ENCODE peak calls at places on chromosomes 1 and 21, in six cellular contexts. I is AG09309, V is adrenal gland, S is astrocyte, G is cardiac muscle cell, D is colonic mucosa. Z is an unnamed sample.

GRCh38 chr1:150268342-150268705 is 492 bp downstream of the APH1A start:
- DNase-seq in D (peak; percentile 54), V (peak; percentile 81), S (no peak), G (peak; percentile 25), I (no peak), Z (peak; percentile 44)

GRCh38 chr1:42198251-42198650 is 33.7 kb upstream of the GUCA2A start:
- DNase-seq in G (no peak), I (no peak), D (no peak), V (no peak), S (no peak), Z (no peak)

GRCh38 chr1:220335668-220336067 is 63.4 kb upstream of the RAB3GAP2 start:
- DNase-seq in S (peak; percentile 39), I (no peak), V (no peak), D (no peak), G (no peak), Z (no peak)

GRCh38 chr1:156923565-156924477 is 3.4 kb downstream of the LRRC71 start:
- DNase-seq in D (no peak), V (no peak), G (no peak), S (no peak), I (no peak), Z (no peak)

GRCh38 chr1:236514703-236515442 is 8.9 kb upstream of the LGALS8 start:
- DNase-seq in G (no peak), I (no peak), V (no peak), D (no peak), S (no peak), Z (no peak)

GRCh38 chr1:56806804-56807203 is 12.4 kb downstream of the FYB2 start:
- DNase-seq in I (peak; percentile 60), V (no peak), D (peak; percentile 24), G (no peak), S (no peak), Z (no peak)

GRCh38 chr1:168447871-168448270 is 95.9 kb downstream of the XCL2 start:
- DNase-seq in V (no peak), D (no peak), I (no peak), S (no peak), G (no peak), Z (no peak)

GRCh38 chr1:32892368-32893197 is 6.3 kb downstream of the HPCA start:
- DNase-seq in S (no peak), I (no peak), D (peak; percentile 54), G (peak; percentile 44), V (no peak), Z (peak; percentile 25)

GRCh38 chr1:89451011-89451410 is 73.6 kb upstream of the LRRC8B start:
- DNase-seq in G (peak; percentile 59), I (peak; percentile 13), D (no peak), V (no peak), S (peak; percentile 75), Z (peak; percentile 37)

GRCh38 chr1:53284224-53285020 is 43.4 kb downstream of the LRP8 start:
- DNase-seq in G (no peak), I (no peak), S (no peak), V (no peak), D (no peak), Z (no peak)

GRCh38 chr1:91884459-91885290 is 1.3 kb downstream of the TGFBR3 start:
- DNase-seq in D (peak; percentile 33), V (peak; percentile 50), S (no peak), G (peak; percentile 29), I (no peak), Z (peak; percentile 38)

GRCh38 chr21:16370176-16370575 is 640.4 kb downstream of the USP25 start:
- DNase-seq in V (no peak), D (no peak), G (no peak), I (no peak), S (no peak), Z (no peak)

GRCh38 chr1:4694492-4694891 is 40.1 kb downstream of the AJAP1 start:
- DNase-seq in G (no peak), V (no peak), I (no peak), S (no peak), D (no peak), Z (no peak)

GRCh38 chr1:41547781-41548560 is 63.5 kb upstream of the EDN2 start:
- DNase-seq in D (no peak), V (no peak), I (no peak), G (no peak), S (no peak), Z (peak; percentile 4)

GRCh38 chr1:17075470-17076255 is 21.8 kb upstream of the SDHB start:
- DNase-seq in I (no peak), G (peak; percentile 11), S (no peak), D (peak; percentile 51), V (peak; percentile 55), Z (peak; percentile 16)

GRCh38 chr1:223702735-223703667 is 9.3 kb upstream of the CAPN2 start:
- DNase-seq in G (no peak), D (no peak), S (peak; percentile 66), V (no peak), I (no peak), Z (peak; percentile 80)

GRCh38 chr1:37294514-37294913 is 179.9 kb upstream of the ZC3H12A start:
- DNase-seq in S (no peak), G (no peak), I (no peak), D (no peak), V (no peak), Z (no peak)

GRCh38 chr1:214326406-214326805 is 45.4 kb downstream of the SMYD2 start:
- DNase-seq in S (no peak), G (no peak), I (no peak), D (no peak), V (no peak), Z (no peak)

GRCh38 chr1:29415156-29415830 is 179.0 kb downstream of the PTPRU start:
- DNase-seq in I (no peak), G (peak; percentile 26), D (no peak), S (no peak), V (no peak), Z (peak; percentile 7)

GRCh38 chr21:33168886-33169285 is 60.9 kb upstream of the IFNAR2 start:
- DNase-seq in D (no peak), G (no peak), S (no peak), I (no peak), V (no peak), Z (no peak)

GRCh38 chr21:34857122-34857713 is 188.4 kb downstream of the CLIC6 start:
- DNase-seq in D (no peak), S (no peak), I (no peak), V (no peak), G (no peak), Z (no peak)

GRCh38 chr1:109248797-109249629 is at the start of gene CELSR2:
- DNase-seq in G (peak; percentile 68), S (no peak), V (peak; percentile 66), I (no peak), D (peak; percentile 62), Z (peak; percentile 29)

DNA sequence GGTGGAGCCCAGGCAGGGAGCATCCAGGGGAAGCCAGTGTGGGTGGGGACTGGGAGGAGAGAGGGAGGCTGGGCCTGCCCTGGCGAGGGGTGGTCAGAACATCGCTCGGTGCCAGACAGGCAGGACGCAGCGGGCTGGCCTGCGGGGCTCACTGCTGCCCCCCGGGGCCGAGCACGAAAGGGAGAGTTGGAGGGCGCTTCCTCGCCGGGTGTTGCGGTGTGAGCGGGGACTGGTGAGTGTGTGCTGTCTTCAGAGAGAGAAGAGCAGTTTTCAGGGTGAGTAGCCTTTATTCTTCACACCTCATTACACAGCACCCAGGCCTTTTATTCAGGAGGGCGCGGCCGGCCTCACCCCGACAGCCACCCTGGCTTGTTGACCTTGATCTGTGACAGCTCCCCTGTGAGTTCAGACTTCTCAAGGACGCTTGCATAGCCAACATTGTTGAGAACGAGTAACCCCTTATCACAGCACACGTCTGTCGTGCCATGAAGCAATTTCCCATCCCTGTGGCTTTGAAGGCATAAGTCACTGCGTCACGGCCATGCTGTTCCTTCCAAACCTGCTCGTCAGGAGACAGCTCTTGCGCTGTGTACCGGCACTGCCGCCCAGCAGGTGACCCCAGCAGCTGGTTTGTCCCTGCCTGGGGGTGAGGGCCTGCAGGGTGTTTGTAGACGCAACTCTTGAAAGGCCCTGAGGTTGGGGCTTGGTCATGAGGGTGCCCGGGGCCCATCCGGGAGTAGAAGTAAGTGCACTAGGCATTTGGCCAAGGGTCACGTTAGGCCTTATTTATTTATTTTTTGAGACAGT is 54.6 kb downstream of the PRKCZ start:
- DNase-seq in I (no peak), V (no peak), D (no peak), S (no peak), G (no peak), Z (no peak)
- TF ChIP-seq CTCF in I (no peak), V (no peak), D (no peak), S (no peak), G (peak; percentile 6), Z (no peak)

GRCh38 chr1:228459091-228459993 is 27.8 kb upstream of the RNF187 start:
- DNase-seq in S (peak; percentile 60), V (peak; percentile 58), G (peak; percentile 84), I (peak; percentile 32), D (peak; percentile 77), Z (peak; percentile 85)
- H3K4me3 ChIP-seq in S (peak overlapping the region; percentile 69), V (no peak overlapping the region), G (peak overlapping the region; percentile 54), I (peak overlapping the region; percentile 70), D (peak overlapping the region; percentile 44), Z (peak overlapping the region; percentile 67)

GRCh38 chr1:95369985-95370670 is 136.1 kb downstream of the RWDD3 start:
- DNase-seq in V (no peak), G (no peak), S (no peak), D (no peak), I (no peak), Z (no peak)

GRCh38 chr1:95370671-95370992 is 136.6 kb downstream of the RWDD3 start:
- DNase-seq in I (no peak), S (no peak), D (no peak), V (no peak), G (no peak), Z (no peak)

GRCh38 chr1:95368178-95368577 is 134.2 kb downstream of the RWDD3 start:
- DNase-seq in S (no peak), G (no peak), V (no peak), D (no peak), I (no peak), Z (no peak)

GRCh38 chr1:95364546-95364945 is 130.5 kb downstream of the RWDD3 start:
- DNase-seq in G (no peak), I (no peak), V (no peak), S (no peak), D (no peak), Z (no peak)

DNA sequence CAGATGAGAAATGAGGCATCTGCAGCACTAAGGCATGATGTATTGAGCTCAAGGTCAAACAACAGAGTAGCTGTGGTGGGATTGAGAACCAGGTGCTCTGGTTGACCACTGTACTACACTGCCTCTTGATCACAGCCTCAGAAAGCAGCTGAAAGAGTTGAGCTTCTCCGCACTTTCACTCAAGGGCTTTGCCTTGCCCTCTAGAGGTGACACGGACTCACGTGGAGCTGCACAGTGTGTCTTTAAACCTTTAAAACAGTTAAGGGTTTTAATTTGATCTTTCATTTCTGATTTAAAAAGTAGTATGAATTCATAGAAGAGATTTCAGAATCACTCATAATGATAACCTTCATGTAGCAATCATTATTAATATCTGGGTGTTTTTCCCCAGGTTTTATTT is 132.5 kb downstream of the RWDD3 start:
- DNase-seq in S (no peak), I (no peak), V (no peak), G (no peak), D (no peak), Z (no peak)
- TF ChIP-seq CTCF in S (no peak), I (no peak), V (no peak), G (no peak), D (no peak), Z (no peak)

GRCh38 chr1:151993734-151994496 is at the start of gene S100A10:
- DNase-seq in V (peak; percentile 81), I (no peak), S (peak; percentile 55), G (peak; percentile 84), D (peak; percentile 92), Z (peak; percentile 72)
- H3K4me3 ChIP-seq in V (peak within 1 kb of the TSS; percentile 68), I (peak within 1 kb of the TSS; percentile 94), S (peak within 1 kb of the TSS; percentile 83), G (peak within 1 kb of the TSS; percentile 43), D (peak within 1 kb of the TSS; percentile 91), Z (peak within 1 kb of the TSS; percentile 66)

Z was measured in fibroblast of mammary gland.